ENCODE peak calls at places on chromosomes 2 and 18, in eight cellular contexts. K is CD8-positive, alpha-beta memory T cell; C is fibroblast of mammary gland; F is ELR; M is KG1; O is activated CD8-positive, alpha-beta memory T cell treated with anti-CD3 and anti-CD28 coated beads for 24 hours; G is GM13977; Y is GM10248. S is an unnamed sample.

GRCh38 chr2:28317390-28317789 is 75.3 kb upstream of the FOSL2 start:
- DNase-seq in K (no peak), C (no peak), F (no peak), M (no peak), O (no peak), G (no peak), Y (no peak), S (no peak)

GRCh38 chr2:102301867-102302362 is 9.4 kb upstream of the IL1RL1 start:
- DNase-seq in K (peak; percentile 11), C (peak; percentile 62), F (peak; percentile 55), M (peak; percentile 50), O (peak; percentile 69), G (peak; percentile 54), Y (peak; percentile 36), S (peak; percentile 33)

GRCh38 chr2:64192080-64192479 is 47.9 kb upstream of the PELI1 start:
- DNase-seq in K (no peak), C (no peak), F (no peak), M (no peak), O (no peak), G (no peak), Y (peak; percentile 34), S (no peak)

GRCh38 chr2:106269591-106270291 is 75.6 kb upstream of the UXS1 start:
- DNase-seq in K (peak; percentile 12), C (no peak), F (no peak), M (no peak), O (peak; percentile 80), G (peak; percentile 54), Y (peak; percentile 41), S (peak; percentile 23)

GRCh38 chr2:27065128-27065527 is 6.3 kb downstream of the OST4 start:
- DNase-seq in K (no peak), C (no peak), F (no peak), M (no peak), O (no peak), G (no peak), Y (no peak), S (no peak)

GRCh38 chr2:3789246-3789645 is 85.9 kb downstream of the DCDC2C start:
- DNase-seq in K (no peak), C (peak; percentile 73), F (peak; percentile 2), M (no peak), O (no peak), G (no peak), Y (no peak), S (no peak)

GRCh38 chr2:4549811-4550210 is 846.4 kb downstream of the DCDC2C start:
- DNase-seq in K (no peak), C (no peak), F (no peak), M (no peak), O (no peak), G (no peak), Y (no peak), S (no peak)

GRCh38 chr2:173750332-173750731 is 214.8 kb downstream of the SP3 start:
- DNase-seq in K (no peak), C (peak; percentile 30), F (peak; percentile 21), M (no peak), O (no peak), G (no peak), Y (no peak), S (no peak)

GRCh38 chr18:79477711-79478483 is 82.2 kb downstream of the NFATC1 start:
- DNase-seq in K (no peak), C (no peak), F (no peak), M (no peak), O (no peak), G (no peak), Y (no peak), S (no peak)

GRCh38 chr18:43780782-43781340 is 503.6 kb upstream of the SYT4 start:
- DNase-seq in K (no peak), C (peak; percentile 81), F (peak; percentile 51), M (no peak), O (no peak), G (no peak), Y (no peak), S (no peak)

GRCh38 chr2:190887089-190887488 is 6.5 kb downstream of the GLS start:
- DNase-seq in K (no peak), C (peak; percentile 30), F (peak; percentile 64), M (no peak), O (no peak), G (peak; percentile 48), Y (peak; percentile 31), S (no peak)

GRCh38 chr2:40129725-40130124 is 322.2 kb downstream of the SLC8A1 start:
- DNase-seq in K (no peak), C (no peak), F (no peak), M (no peak), O (no peak), G (no peak), Y (no peak), S (no peak)

GRCh38 chr18:66344227-66344626 is 259.7 kb downstream of the CDH19 start:
- DNase-seq in K (no peak), C (no peak), F (no peak), M (no peak), O (no peak), G (no peak), Y (no peak), S (no peak)

GRCh38 chr2:119700866-119701265 is 21.9 kb downstream of the TMEM177 start:
- DNase-seq in K (no peak), C (no peak), F (no peak), M (no peak), O (no peak), G (no peak), Y (no peak), S (no peak)

GRCh38 chr2:206464597-206464996 is 21.3 kb downstream of the ADAM23 start:
- DNase-seq in K (no peak), C (no peak), F (no peak), M (no peak), O (no peak), G (no peak), Y (no peak), S (no peak)

GRCh38 chr18:77178559-77178958 is 46.0 kb upstream of the MBP start:
- DNase-seq in K (no peak), C (peak; percentile 20), F (peak; percentile 21), M (no peak), O (no peak), G (no peak), Y (no peak), S (no peak)

GRCh38 chr2:108240966-108241365 is 1.2 kb downstream of the SULT1C3 start:
- DNase-seq in K (no peak), C (no peak), F (no peak), M (no peak), O (no peak), G (no peak), Y (no peak), S (no peak)

GRCh38 chr2:165533331-165533730 is 63.8 kb downstream of the CSRNP3 start:
- DNase-seq in K (no peak), C (no peak), F (no peak), M (no peak), O (no peak), G (no peak), Y (no peak), S (no peak)

GRCh38 chr18:46213295-46213694 is 109.1 kb downstream of the HAUS1 start:
- DNase-seq in K (no peak), C (peak; percentile 9), F (peak; percentile 42), M (no peak), O (no peak), G (peak; percentile 34), Y (peak; percentile 53), S (no peak)

GRCh38 chr2:368386-368785 is 80.5 kb upstream of the ALKAL2 start:
- DNase-seq in K (no peak), C (no peak), F (no peak), M (no peak), O (no peak), G (no peak), Y (no peak), S (no peak)

GRCh38 chr2:25939257-25939668 is 43.0 kb downstream of the KIF3C start:
- DNase-seq in K (no peak), C (no peak), F (no peak), M (no peak), O (no peak), G (no peak), Y (no peak), S (no peak)

GRCh38 chr2:119836455-119837142 is 76.9 kb downstream of the PTPN4 start:
- DNase-seq in K (no peak), C (no peak), F (no peak), M (no peak), O (no peak), G (no peak), Y (no peak), S (no peak)

GRCh38 chr2:221063568-221063967 is 508.5 kb downstream of the EPHA4 start:
- DNase-seq in K (no peak), C (no peak), F (no peak), M (no peak), O (no peak), G (no peak), Y (no peak), S (no peak)

GRCh38 chr18:76657428-76657827 is 162.4 kb upstream of the ZNF516 start:
- DNase-seq in K (no peak), C (peak; percentile 19), F (peak; percentile 40), M (peak; percentile 14), O (no peak), G (no peak), Y (no peak), S (no peak)

GRCh38 chr18:8998481-8999217 is 103.8 kb upstream of the NDUFV2 start:
- DNase-seq in K (no peak), C (peak; percentile 25), F (no peak), M (no peak), O (no peak), G (no peak), Y (no peak), S (no peak)

GRCh38 chr2:54419386-54419785 is 36.7 kb upstream of the SPTBN1 start:
- DNase-seq in K (no peak), C (no peak), F (no peak), M (no peak), O (no peak), G (no peak), Y (no peak), S (no peak)

GRCh38 chr2:62163106-62163831 is 32.6 kb upstream of the B3GNT2 start:
- DNase-seq in K (no peak), C (no peak), F (no peak), M (no peak), O (no peak), G (no peak), Y (no peak), S (no peak)

GRCh38 chr2:108934583-108935230 is 54.3 kb downstream of the EDAR start:
- DNase-seq in K (no peak), C (no peak), F (no peak), M (no peak), O (no peak), G (no peak), Y (no peak), S (no peak)

GRCh38 chr2:9637330-9637729 is 6.5 kb upstream of the YWHAQ start:
- DNase-seq in K (no peak), C (peak; percentile 60), F (peak; percentile 91), M (no peak), O (no peak), G (no peak), Y (no peak), S (no peak)

GRCh38 chr2:130755234-130756040 is at the start of gene AMER3:
- DNase-seq in K (no peak), C (no peak), F (no peak), M (no peak), O (no peak), G (no peak), Y (no peak), S (no peak)

GRCh38 chr18:69215151-69215550 is 185.5 kb upstream of the DOK6 start:
- DNase-seq in K (no peak), C (no peak), F (no peak), M (no peak), O (no peak), G (no peak), Y (no peak), S (no peak)

GRCh38 chr2:105179469-105180372 is 61.8 kb upstream of the GPR45 start:
- DNase-seq in K (no peak), C (peak; percentile 89), F (peak; percentile 77), M (peak; percentile 12), O (no peak), G (peak; percentile 42), Y (peak; percentile 41), S (no peak)

GRCh38 chr2:133642831-133643230 is 74.6 kb upstream of the NCKAP5 start:
- DNase-seq in K (no peak), C (no peak), F (no peak), M (no peak), O (no peak), G (no peak), Y (no peak), S (no peak)

GRCh38 chr18:24094561-24094960 is 44.3 kb upstream of the CABYR start:
- DNase-seq in K (no peak), C (peak; percentile 23), F (no peak), M (no peak), O (no peak), G (no peak), Y (no peak), S (no peak)

S was measured in stimulated activated naive CD4-positive, alpha-beta T cell treated with Interleukin-2 at 50 U/mL for 16 hours.